ENCODE peak calls at places on chromosome 14, in nine cellular contexts. T is fibroblast of pulmonary artery, B is hepatocyte, S is dorsolateral prefrontal cortex, L is body of pancreas, E is PC-9, U is left ventricle myocardium inferior, Q is sigmoid colon, N is GM12878. H is an unnamed sample.
A peak's percentile ranks its signal among the peaks of the same experiment; 100 is the strongest.

GRCh38 chr14:70268760-70269159 is 80.0 kb upstream of the SLC8A3 start:
- DNase-seq in E (no peak), L (no peak), T (no peak), S (no peak), N (no peak), U (no peak), B (no peak), Q (no peak), H (no peak)

GRCh38 chr14:52312872-52313492 is 1.1 kb upstream of the PTGER2 start:
- DNase-seq in E (no peak), B (peak; percentile 5), N (no peak), U (no peak), S (no peak), L (no peak), Q (no peak), T (peak; percentile 56), H (no peak)

GRCh38 chr14:103740991-103741689 is 25.5 kb downstream of the ZFYVE21 start:
- DNase-seq in N (no peak), U (no peak), L (no peak), Q (peak; percentile 38), B (no peak), S (peak; percentile 34), T (peak; percentile 62), E (no peak), H (no peak)

GRCh38 chr14:32254952-32255679 is 52.0 kb upstream of the RNU6-8 start:
- DNase-seq in L (peak; percentile 74), S (peak; percentile 79), T (peak; percentile 81), U (peak; percentile 56), E (peak; percentile 35), B (peak; percentile 85), Q (peak; percentile 85), N (no peak), H (peak; percentile 41)

GRCh38 chr14:54894995-54895394 is 7.6 kb downstream of the GCH1 start:
- DNase-seq in Q (no peak), B (no peak), L (no peak), S (no peak), N (no peak), U (no peak), T (peak; percentile 34), E (no peak), H (no peak)

GRCh38 chr14:88142990-88143389 is 138.1 kb downstream of the GPR65 start:
- DNase-seq in N (no peak), B (peak; percentile 25), E (no peak), T (no peak), Q (no peak), S (no peak), U (no peak), L (no peak), H (no peak)

GRCh38 chr14:86780461-86780860 is 1212.5 kb downstream of the GALC start:
- DNase-seq in E (no peak), Q (no peak), B (no peak), U (no peak), L (no peak), T (no peak), N (no peak), S (no peak), H (no peak)

GRCh38 chr14:91118511-91119068 is 4.7 kb downstream of the DGLUCY start:
- DNase-seq in B (no peak), Q (no peak), N (no peak), E (no peak), L (no peak), S (no peak), T (no peak), U (no peak), H (no peak)

GRCh38 chr14:91573894-91574837 is 64.1 kb upstream of the PPP4R3A start:
- DNase-seq in U (peak; percentile 19), Q (peak; percentile 69), T (peak; percentile 24), N (peak; percentile 2), L (peak; percentile 50), S (peak; percentile 71), B (peak; percentile 61), E (peak; percentile 60), H (no peak)

GRCh38 chr14:64444984-64445845 is 20.1 kb upstream of the AKAP5 start:
- DNase-seq in S (no peak), Q (no peak), L (no peak), E (no peak), N (peak; percentile 84), U (no peak), T (peak; percentile 87), B (peak; percentile 20), H (no peak)

GRCh38 chr14:58151701-58152568 is at the start of gene ARMH4:
- DNase-seq in T (peak; percentile 74), S (peak; percentile 87), U (peak; percentile 85), E (peak; percentile 60), Q (peak; percentile 88), N (no peak), B (peak; percentile 92), L (peak; percentile 91), H (peak; percentile 28)
- TF ChIP-seq CTCF in T (no peak), S (peak; percentile 23), U (peak; percentile 52), E (no peak), Q (no peak), N (no peak), B (no peak), L (peak; percentile 19), H (no peak)

GRCh38 chr14:77190977-77191376 is 9.4 kb downstream of the TMEM63C start:
- DNase-seq in S (no peak), L (no peak), U (no peak), E (no peak), Q (peak; percentile 3), T (no peak), B (no peak), N (no peak), H (no peak)
- TF ChIP-seq CTCF in S (no peak), L (no peak), U (no peak), E (no peak), Q (no peak), T (no peak), B (no peak), N (no peak), H (no peak)

GRCh38 chr14:72545411-72546311 is 348.2 kb downstream of the DPF3 start:
- DNase-seq in B (no peak), U (no peak), T (no peak), E (no peak), S (no peak), Q (no peak), N (no peak), L (no peak), H (no peak)
- TF ChIP-seq CTCF in B (no peak), U (no peak), T (no peak), E (no peak), S (no peak), Q (no peak), N (no peak), L (no peak), H (no peak)

DNA sequence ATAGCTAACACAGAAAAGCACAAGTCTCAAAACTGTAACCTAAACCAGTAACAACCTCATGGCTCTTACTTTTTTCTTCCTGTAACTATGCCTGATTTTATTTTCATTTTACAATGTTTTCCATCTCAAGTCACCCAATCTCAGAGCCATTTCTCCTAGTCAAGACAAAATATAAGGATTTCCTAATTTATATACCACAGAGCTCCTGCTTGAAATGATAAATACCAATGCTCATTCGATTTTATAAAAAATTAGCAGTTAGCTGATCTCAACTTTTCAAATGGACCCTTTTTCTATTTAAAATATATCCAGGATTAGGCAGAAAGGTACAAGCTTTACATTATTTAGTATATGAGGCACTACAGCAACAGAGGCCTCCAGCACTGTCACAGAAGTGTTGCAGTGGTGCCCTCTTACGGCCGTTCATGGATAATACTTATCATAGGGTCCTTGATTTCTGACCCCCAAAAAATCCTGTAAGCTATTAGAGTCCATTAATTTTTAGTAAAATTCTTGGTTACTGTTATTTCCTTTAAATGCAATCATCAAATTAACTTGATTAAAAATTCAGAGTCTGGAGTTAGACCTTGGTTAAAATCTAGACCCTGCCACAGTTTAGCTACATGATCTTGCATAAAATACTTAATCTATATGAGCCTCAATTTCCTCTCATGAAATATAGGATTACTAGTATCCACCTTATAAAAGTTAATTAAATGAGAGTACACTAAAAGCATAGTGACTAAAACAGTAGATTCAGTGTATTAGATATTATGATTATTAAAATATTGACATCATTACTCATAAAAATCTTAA is 68.3 kb downstream of the SEC23A start:
- DNase-seq in S (no peak), T (peak; percentile 46), N (no peak), B (peak; percentile 48), Q (no peak), E (no peak), L (peak; percentile 49), U (no peak), H (no peak)
- TF ChIP-seq CTCF in S (peak; percentile 43), T (peak; percentile 55), N (no peak), B (peak; percentile 48), Q (no peak), E (no peak), L (peak; percentile 31), U (peak; percentile 43), H (no peak)

DNA sequence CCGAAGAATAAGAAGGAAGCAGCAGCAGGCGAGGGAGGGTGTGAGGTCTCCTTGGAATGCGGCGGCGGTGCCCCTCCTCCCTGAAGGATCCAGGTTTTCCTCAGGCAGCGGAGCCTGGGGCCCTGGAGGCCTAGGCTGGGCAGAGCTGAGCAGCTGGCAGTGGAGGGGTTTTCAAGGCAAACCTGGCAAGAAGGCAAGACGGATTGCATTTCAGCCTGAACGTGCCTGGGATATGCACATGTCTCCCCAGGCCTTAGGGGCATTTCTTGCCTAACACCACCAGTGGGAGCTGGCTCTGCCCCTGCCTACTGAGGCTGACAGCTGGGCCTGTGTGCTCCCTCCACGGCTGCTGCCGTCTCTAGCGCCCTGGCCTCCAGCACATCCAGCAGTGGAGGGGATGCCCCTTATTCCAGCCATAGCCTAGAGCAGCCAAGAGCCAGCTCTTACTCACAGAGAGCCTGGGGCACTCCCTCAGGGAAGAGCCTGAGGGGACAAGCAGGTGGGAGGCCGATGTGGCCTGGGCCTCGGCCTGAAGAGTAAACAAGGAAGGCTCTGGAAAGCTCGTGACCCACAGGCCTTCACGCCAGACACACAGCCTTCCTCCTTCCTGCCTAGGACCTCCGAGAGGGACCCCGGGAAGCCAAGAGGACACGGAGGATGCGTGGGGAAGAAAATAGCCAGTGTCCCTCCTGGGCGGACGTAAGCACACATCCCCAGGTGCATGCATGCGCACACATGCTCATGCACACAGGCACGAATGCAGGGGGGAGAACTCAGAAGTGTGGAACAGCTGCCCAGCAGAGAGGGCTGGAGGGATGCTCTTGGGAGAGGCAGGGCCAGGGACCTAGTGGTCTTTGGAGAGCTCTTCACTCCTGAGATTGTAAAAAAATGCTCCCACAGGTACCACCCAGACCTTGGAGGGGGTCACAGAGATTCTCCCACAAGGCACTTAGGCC is 23.0 kb upstream of the EIF2B2 start:
- DNase-seq in L (no peak), S (no peak), N (no peak), B (peak; percentile 63), E (peak; percentile 50), Q (no peak), T (peak; percentile 52), U (no peak), H (no peak)
- TF ChIP-seq CTCF in L (no peak), S (no peak), N (no peak), B (peak; percentile 19), E (no peak), Q (no peak), T (peak; percentile 2), U (no peak), H (no peak)

DNA sequence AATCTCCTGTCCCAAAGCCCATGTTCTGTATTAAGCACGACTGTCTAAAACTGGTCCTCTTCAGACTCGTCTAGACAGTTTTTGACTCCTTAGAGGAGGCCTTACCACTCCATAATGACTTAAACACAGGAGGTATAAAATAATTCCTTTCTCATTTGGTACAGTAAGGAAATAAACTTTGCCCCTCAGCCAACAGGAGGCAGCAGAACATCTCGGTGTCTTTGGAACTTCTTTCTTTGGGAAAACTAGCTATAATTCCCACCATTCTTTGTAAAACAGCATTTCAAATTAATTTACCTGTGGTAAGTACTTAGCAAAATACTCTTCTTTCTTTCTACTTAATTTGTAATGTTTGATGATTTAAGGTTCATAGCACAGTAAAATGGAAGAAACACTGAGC is 292.7 kb upstream of the G2E3 start:
- DNase-seq in Q (no peak), L (no peak), U (no peak), S (no peak), T (no peak), N (no peak), B (no peak), E (no peak), H (no peak)
- TF ChIP-seq CTCF in Q (no peak), L (no peak), U (no peak), S (no peak), T (no peak), N (no peak), B (no peak), E (no peak), H (no peak)